ENCODE peak calls at places on chromosomes 2 and 18, in eight cellular contexts. One of them, this sample, is unnamed.

GRCh38 chr2:28495551-28496284 is at the start of gene PLB1:
- DNase-seq in tibial artery: no peak
- DNase-seq in stomach: no peak
- DNase-seq in NCI-H2081 treated with DMSO at 0.1 percent for 48 hours: no peak
- DNase-seq in bronchial epithelial cell: no peak
- DNase-seq in neural progenitor cell: no peak
- DNase-seq in naive B cell: no peak
- DNase-seq in A172: no peak
- DNase-seq in this sample: no peak

GRCh38 chr18:10035306-10035991 is 121.6 kb downstream of the VAPA start:
- DNase-seq in tibial artery: no peak
- DNase-seq in stomach: peak
- DNase-seq in NCI-H2081 treated with DMSO at 0.1 percent for 48 hours: no peak
- DNase-seq in bronchial epithelial cell: peak
- DNase-seq in neural progenitor cell: no peak
- DNase-seq in naive B cell: no peak
- DNase-seq in A172: no peak
- DNase-seq in this sample: peak

GRCh38 chr18:78512080-78512601 is 467.5 kb upstream of the SALL3 start:
- DNase-seq in tibial artery: no peak
- DNase-seq in stomach: no peak
- DNase-seq in NCI-H2081 treated with DMSO at 0.1 percent for 48 hours: no peak
- DNase-seq in bronchial epithelial cell: no peak
- DNase-seq in neural progenitor cell: no peak
- DNase-seq in naive B cell: no peak
- DNase-seq in A172: no peak
- DNase-seq in this sample: no peak

GRCh38 chr2:164015328-164016123 is 279.7 kb upstream of the FIGN start:
- DNase-seq in tibial artery: no peak
- DNase-seq in stomach: no peak
- DNase-seq in NCI-H2081 treated with DMSO at 0.1 percent for 48 hours: no peak
- DNase-seq in bronchial epithelial cell: no peak
- DNase-seq in neural progenitor cell: peak
- DNase-seq in naive B cell: no peak
- DNase-seq in A172: no peak
- DNase-seq in this sample: no peak

GRCh38 chr2:203718087-203718486 is 11.6 kb downstream of the CD28 start:
- DNase-seq in tibial artery: no peak
- DNase-seq in stomach: no peak
- DNase-seq in NCI-H2081 treated with DMSO at 0.1 percent for 48 hours: no peak
- DNase-seq in bronchial epithelial cell: no peak
- DNase-seq in neural progenitor cell: no peak
- DNase-seq in naive B cell: no peak
- DNase-seq in A172: peak
- DNase-seq in this sample: no peak

GRCh38 chr2:46723346-46723745 is 192.3 kb downstream of the MCFD2 start:
- DNase-seq in tibial artery: no peak
- DNase-seq in stomach: no peak
- DNase-seq in NCI-H2081 treated with DMSO at 0.1 percent for 48 hours: no peak
- DNase-seq in bronchial epithelial cell: peak
- DNase-seq in neural progenitor cell: no peak
- DNase-seq in naive B cell: no peak
- DNase-seq in A172: no peak
- DNase-seq in this sample: no peak

GRCh38 chr2:84741182-84741822 is 139.6 kb downstream of the TRABD2A start:
- DNase-seq in tibial artery: no peak
- DNase-seq in stomach: peak
- DNase-seq in NCI-H2081 treated with DMSO at 0.1 percent for 48 hours: no peak
- DNase-seq in bronchial epithelial cell: peak
- DNase-seq in neural progenitor cell: peak
- DNase-seq in naive B cell: peak
- DNase-seq in A172: peak
- DNase-seq in this sample: no peak

GRCh38 chr18:32956591-32957310 is 183.9 kb upstream of the KLHL14 start:
- DNase-seq in tibial artery: no peak
- DNase-seq in stomach: no peak
- DNase-seq in NCI-H2081 treated with DMSO at 0.1 percent for 48 hours: no peak
- DNase-seq in bronchial epithelial cell: peak
- DNase-seq in neural progenitor cell: peak
- DNase-seq in naive B cell: no peak
- DNase-seq in A172: peak
- DNase-seq in this sample: peak

GRCh38 chr18:75029456-75029855 is 179.5 kb downstream of the PTGR3 start:
- DNase-seq in tibial artery: no peak
- DNase-seq in stomach: no peak
- DNase-seq in NCI-H2081 treated with DMSO at 0.1 percent for 48 hours: no peak
- DNase-seq in bronchial epithelial cell: no peak
- DNase-seq in neural progenitor cell: no peak
- DNase-seq in naive B cell: no peak
- DNase-seq in A172: no peak
- DNase-seq in this sample: no peak

GRCh38 chr2:118151831-118152230 is 63.6 kb downstream of the INSIG2 start:
- DNase-seq in tibial artery: no peak
- DNase-seq in stomach: no peak
- DNase-seq in NCI-H2081 treated with DMSO at 0.1 percent for 48 hours: no peak
- DNase-seq in bronchial epithelial cell: no peak
- DNase-seq in neural progenitor cell: no peak
- DNase-seq in naive B cell: no peak
- DNase-seq in A172: no peak
- DNase-seq in this sample: no peak

GRCh38 chr18:35393716-35394115 is 16.6 kb upstream of the ZNF396 start:
- DNase-seq in tibial artery: no peak
- DNase-seq in stomach: no peak
- DNase-seq in NCI-H2081 treated with DMSO at 0.1 percent for 48 hours: no peak
- DNase-seq in bronchial epithelial cell: no peak
- DNase-seq in neural progenitor cell: no peak
- DNase-seq in naive B cell: no peak
- DNase-seq in A172: no peak
- DNase-seq in this sample: no peak

GRCh38 chr2:158199928-158200650 is 98.4 kb downstream of the UPP2 start:
- DNase-seq in tibial artery: no peak
- DNase-seq in stomach: no peak
- DNase-seq in NCI-H2081 treated with DMSO at 0.1 percent for 48 hours: no peak
- DNase-seq in bronchial epithelial cell: no peak
- DNase-seq in neural progenitor cell: no peak
- DNase-seq in naive B cell: no peak
- DNase-seq in A172: no peak
- DNase-seq in this sample: no peak

GRCh38 chr2:109473616-109474318 is 140.0 kb downstream of the SEPTIN10 start:
- DNase-seq in tibial artery: no peak
- DNase-seq in stomach: no peak
- DNase-seq in NCI-H2081 treated with DMSO at 0.1 percent for 48 hours: no peak
- DNase-seq in bronchial epithelial cell: no peak
- DNase-seq in neural progenitor cell: no peak
- DNase-seq in naive B cell: no peak
- DNase-seq in A172: no peak
- DNase-seq in this sample: no peak

GRCh38 chr2:173462908-173463840 is 108.5 kb downstream of the CDCA7 start:
- DNase-seq in tibial artery: no peak
- DNase-seq in stomach: no peak
- DNase-seq in NCI-H2081 treated with DMSO at 0.1 percent for 48 hours: no peak
- DNase-seq in bronchial epithelial cell: no peak
- DNase-seq in neural progenitor cell: peak
- DNase-seq in naive B cell: no peak
- DNase-seq in A172: no peak
- DNase-seq in this sample: no peak

GRCh38 chr2:203720011-203720410 is 13.6 kb downstream of the CD28 start:
- DNase-seq in tibial artery: no peak
- DNase-seq in stomach: no peak
- DNase-seq in NCI-H2081 treated with DMSO at 0.1 percent for 48 hours: no peak
- DNase-seq in bronchial epithelial cell: no peak
- DNase-seq in neural progenitor cell: no peak
- DNase-seq in naive B cell: no peak
- DNase-seq in A172: no peak
- DNase-seq in this sample: no peak

GRCh38 chr2:112690853-112691390 is 29.9 kb upstream of the NT5DC4 start:
- DNase-seq in tibial artery: peak
- DNase-seq in stomach: peak
- DNase-seq in NCI-H2081 treated with DMSO at 0.1 percent for 48 hours: no peak
- DNase-seq in bronchial epithelial cell: peak
- DNase-seq in neural progenitor cell: peak
- DNase-seq in naive B cell: peak
- DNase-seq in A172: peak
- DNase-seq in this sample: peak

GRCh38 chr18:9095297-9096012 is 7.0 kb upstream of the NDUFV2 start:
- DNase-seq in tibial artery: no peak
- DNase-seq in stomach: no peak
- DNase-seq in NCI-H2081 treated with DMSO at 0.1 percent for 48 hours: no peak
- DNase-seq in bronchial epithelial cell: no peak
- DNase-seq in neural progenitor cell: no peak
- DNase-seq in naive B cell: peak
- DNase-seq in A172: no peak
- DNase-seq in this sample: no peak

GRCh38 chr2:49687873-49688272 is 533.6 kb upstream of the FSHR start:
- DNase-seq in tibial artery: no peak
- DNase-seq in stomach: no peak
- DNase-seq in NCI-H2081 treated with DMSO at 0.1 percent for 48 hours: no peak
- DNase-seq in bronchial epithelial cell: peak
- DNase-seq in neural progenitor cell: no peak
- DNase-seq in naive B cell: no peak
- DNase-seq in A172: no peak
- DNase-seq in this sample: no peak

GRCh38 chr18:12742453-12742852 is 39.6 kb downstream of the PSMG2 start:
- DNase-seq in tibial artery: no peak
- DNase-seq in stomach: no peak
- DNase-seq in NCI-H2081 treated with DMSO at 0.1 percent for 48 hours: no peak
- DNase-seq in bronchial epithelial cell: peak
- DNase-seq in neural progenitor cell: no peak
- DNase-seq in naive B cell: no peak
- DNase-seq in A172: peak
- DNase-seq in this sample: peak

GRCh38 chr18:44899832-44900231 is 219.1 kb downstream of the SETBP1 start:
- DNase-seq in tibial artery: no peak
- DNase-seq in stomach: no peak
- DNase-seq in NCI-H2081 treated with DMSO at 0.1 percent for 48 hours: no peak
- DNase-seq in bronchial epithelial cell: no peak
- DNase-seq in neural progenitor cell: no peak
- DNase-seq in naive B cell: no peak
- DNase-seq in A172: no peak
- DNase-seq in this sample: no peak

GRCh38 chr2:236875906-236876505 is 209.7 kb upstream of the COPS8 start:
- DNase-seq in tibial artery: no peak
- DNase-seq in stomach: no peak
- DNase-seq in NCI-H2081 treated with DMSO at 0.1 percent for 48 hours: no peak
- DNase-seq in bronchial epithelial cell: peak
- DNase-seq in neural progenitor cell: no peak
- DNase-seq in naive B cell: no peak
- DNase-seq in A172: peak
- DNase-seq in this sample: no peak

GRCh38 chr2:135965756-135966155 is 19.7 kb downstream of the DARS1 start:
- DNase-seq in tibial artery: no peak
- DNase-seq in stomach: no peak
- DNase-seq in NCI-H2081 treated with DMSO at 0.1 percent for 48 hours: no peak
- DNase-seq in bronchial epithelial cell: no peak
- DNase-seq in neural progenitor cell: no peak
- DNase-seq in naive B cell: no peak
- DNase-seq in A172: no peak
- DNase-seq in this sample: no peak

GRCh38 chr2:60416221-60417008 is 137.0 kb downstream of the BCL11A start:
- DNase-seq in tibial artery: peak
- DNase-seq in stomach: peak
- DNase-seq in NCI-H2081 treated with DMSO at 0.1 percent for 48 hours: no peak
- DNase-seq in bronchial epithelial cell: peak
- DNase-seq in neural progenitor cell: no peak
- DNase-seq in naive B cell: no peak
- DNase-seq in A172: no peak
- DNase-seq in this sample: no peak

GRCh38 chr18:63540131-63540530 is 2.0 kb upstream of the SERPINB12 start:
- DNase-seq in tibial artery: no peak
- DNase-seq in stomach: no peak
- DNase-seq in NCI-H2081 treated with DMSO at 0.1 percent for 48 hours: no peak
- DNase-seq in bronchial epithelial cell: no peak
- DNase-seq in neural progenitor cell: peak
- DNase-seq in naive B cell: no peak
- DNase-seq in A172: no peak
- DNase-seq in this sample: no peak